ENCODE peak calls at places on chromosomes 11 and 22, in five cellular contexts. One of them, this sample, is unnamed.

GRCh38 chr22:26893034-26893710 is 235.8 kb downstream of the MIAT start:
- DNase-seq in GM23338: peak
- DNase-seq in psoas muscle: no peak
- DNase-seq in iris pigment epithelial cell: no peak
- DNase-seq in hepatic stellate cell: no peak
- DNase-seq in this sample: no peak

GRCh38 chr11:41320233-41320993 is 139.0 kb downstream of the LRRC4C start:
- DNase-seq in GM23338: no peak
- DNase-seq in psoas muscle: no peak
- DNase-seq in iris pigment epithelial cell: peak
- DNase-seq in hepatic stellate cell: no peak
- DNase-seq in this sample: no peak

GRCh38 chr11:1896468-1896867 is 4.8 kb upstream of the PRR33 start:
- DNase-seq in GM23338: no peak
- DNase-seq in psoas muscle: no peak
- DNase-seq in iris pigment epithelial cell: no peak
- DNase-seq in hepatic stellate cell: no peak
- DNase-seq in this sample: no peak

GRCh38 chr11:15505155-15505554 is 390.4 kb downstream of the INSC start:
- DNase-seq in GM23338: no peak
- DNase-seq in psoas muscle: no peak
- DNase-seq in iris pigment epithelial cell: no peak
- DNase-seq in hepatic stellate cell: no peak
- DNase-seq in this sample: no peak

GRCh38 chr22:44532466-44533025 is 34.5 kb upstream of the RTL6 start:
- DNase-seq in GM23338: no peak
- DNase-seq in psoas muscle: no peak
- DNase-seq in iris pigment epithelial cell: no peak
- DNase-seq in hepatic stellate cell: no peak
- DNase-seq in this sample: no peak

GRCh38 chr11:48122246-48122645 is 94.4 kb upstream of the OR4B1 start:
- DNase-seq in GM23338: no peak
- DNase-seq in psoas muscle: no peak
- DNase-seq in iris pigment epithelial cell: no peak
- DNase-seq in hepatic stellate cell: no peak
- DNase-seq in this sample: no peak

GRCh38 chr11:119854521-119854920 is 125.5 kb upstream of the NECTIN1 start:
- DNase-seq in GM23338: no peak
- DNase-seq in psoas muscle: no peak
- DNase-seq in iris pigment epithelial cell: no peak
- DNase-seq in hepatic stellate cell: no peak
- DNase-seq in this sample: no peak

GRCh38 chr22:38211556-38211955 is 9.8 kb downstream of the MAFF start:
- DNase-seq in GM23338: no peak
- DNase-seq in psoas muscle: no peak
- DNase-seq in iris pigment epithelial cell: no peak
- DNase-seq in hepatic stellate cell: no peak
- DNase-seq in this sample: no peak

GRCh38 chr11:606245-606644 is 9.5 kb downstream of the IRF7 start:
- DNase-seq in GM23338: no peak
- DNase-seq in psoas muscle: no peak
- DNase-seq in iris pigment epithelial cell: no peak
- DNase-seq in hepatic stellate cell: no peak
- DNase-seq in this sample: peak

GRCh38 chr11:108959874-108960273 is 295.0 kb downstream of the DDX10 start:
- DNase-seq in GM23338: no peak
- DNase-seq in psoas muscle: no peak
- DNase-seq in iris pigment epithelial cell: no peak
- DNase-seq in hepatic stellate cell: no peak
- DNase-seq in this sample: no peak

GRCh38 chr22:27224485-27225364 is 567.3 kb downstream of the MIAT start:
- DNase-seq in GM23338: no peak
- DNase-seq in psoas muscle: no peak
- DNase-seq in iris pigment epithelial cell: peak
- DNase-seq in hepatic stellate cell: peak
- DNase-seq in this sample: peak

GRCh38 chr22:44786136-44786535 is 33.8 kb downstream of the ARHGAP8 start:
- DNase-seq in GM23338: no peak
- DNase-seq in psoas muscle: no peak
- DNase-seq in iris pigment epithelial cell: no peak
- DNase-seq in hepatic stellate cell: no peak
- DNase-seq in this sample: no peak

GRCh38 chr11:23284626-23285025 is 424.4 kb upstream of the CCDC179 start:
- DNase-seq in GM23338: no peak
- DNase-seq in psoas muscle: no peak
- DNase-seq in iris pigment epithelial cell: peak
- DNase-seq in hepatic stellate cell: no peak
- DNase-seq in this sample: no peak

GRCh38 chr11:83361831-83362230 is 75.7 kb upstream of the CCDC90B start:
- DNase-seq in GM23338: no peak
- DNase-seq in psoas muscle: no peak
- DNase-seq in iris pigment epithelial cell: no peak
- DNase-seq in hepatic stellate cell: no peak
- DNase-seq in this sample: no peak

GRCh38 chr11:86579406-86579731 is 93.0 kb downstream of the ME3 start:
- DNase-seq in GM23338: no peak
- DNase-seq in psoas muscle: no peak
- DNase-seq in iris pigment epithelial cell: no peak
- DNase-seq in hepatic stellate cell: no peak
- DNase-seq in this sample: no peak

GRCh38 chr11:77147668-77148321 is 19.7 kb downstream of the MYO7A start:
- DNase-seq in GM23338: peak
- DNase-seq in psoas muscle: no peak
- DNase-seq in iris pigment epithelial cell: no peak
- DNase-seq in hepatic stellate cell: no peak
- DNase-seq in this sample: no peak

GRCh38 chr11:37141707-37142106 is 543.7 kb upstream of the RAG2 start:
- DNase-seq in GM23338: no peak
- DNase-seq in psoas muscle: no peak
- DNase-seq in iris pigment epithelial cell: no peak
- DNase-seq in hepatic stellate cell: no peak
- DNase-seq in this sample: no peak

GRCh38 chr11:4480577-4481539 is 1.6 kb upstream of the OR52K1 start:
- DNase-seq in GM23338: no peak
- DNase-seq in psoas muscle: no peak
- DNase-seq in iris pigment epithelial cell: peak
- DNase-seq in hepatic stellate cell: no peak
- DNase-seq in this sample: no peak

GRCh38 chr22:46377566-46378498 is 42.3 kb downstream of the TRMU start:
- DNase-seq in GM23338: peak
- DNase-seq in psoas muscle: no peak
- DNase-seq in iris pigment epithelial cell: peak
- DNase-seq in hepatic stellate cell: peak
- DNase-seq in this sample: no peak

GRCh38 chr22:39275814-39276443 is 31.1 kb upstream of the PDGFB start:
- DNase-seq in GM23338: no peak
- DNase-seq in psoas muscle: no peak
- DNase-seq in iris pigment epithelial cell: no peak
- DNase-seq in hepatic stellate cell: no peak
- DNase-seq in this sample: no peak

GRCh38 chr11:12674571-12674935 is 332 bp downstream of the TEAD1 start:
- DNase-seq in GM23338: peak
- DNase-seq in psoas muscle: no peak
- DNase-seq in iris pigment epithelial cell: no peak
- DNase-seq in hepatic stellate cell: peak
- DNase-seq in this sample: no peak

GRCh38 chr22:41501209-41501608 is 32.3 kb downstream of the ACO2 start:
- DNase-seq in GM23338: peak
- DNase-seq in psoas muscle: peak
- DNase-seq in iris pigment epithelial cell: no peak
- DNase-seq in hepatic stellate cell: no peak
- DNase-seq in this sample: no peak

GRCh38 chr11:10263929-10264328 is 30.1 kb downstream of the SBF2 start:
- DNase-seq in GM23338: no peak
- DNase-seq in psoas muscle: no peak
- DNase-seq in iris pigment epithelial cell: peak
- DNase-seq in hepatic stellate cell: no peak
- DNase-seq in this sample: no peak

GRCh38 chr22:44369241-44369652 is 56.5 kb upstream of the SHISAL1 start:
- DNase-seq in GM23338: peak
- DNase-seq in psoas muscle: peak
- DNase-seq in iris pigment epithelial cell: no peak
- DNase-seq in hepatic stellate cell: no peak
- DNase-seq in this sample: peak

GRCh38 chr22:40511604-40512003 is 124.9 kb downstream of the MRTFA start:
- DNase-seq in GM23338: no peak
- DNase-seq in psoas muscle: peak
- DNase-seq in iris pigment epithelial cell: no peak
- DNase-seq in hepatic stellate cell: no peak
- DNase-seq in this sample: no peak

GRCh38 chr22:40387758-40388157 is 17.4 kb downstream of the SGSM3 start:
- DNase-seq in GM23338: no peak
- DNase-seq in psoas muscle: no peak
- DNase-seq in iris pigment epithelial cell: no peak
- DNase-seq in hepatic stellate cell: no peak
- DNase-seq in this sample: no peak

GRCh38 chr11:126829716-126830115 is 170.9 kb downstream of the KIRREL3 start:
- DNase-seq in GM23338: no peak
- DNase-seq in psoas muscle: no peak
- DNase-seq in iris pigment epithelial cell: no peak
- DNase-seq in hepatic stellate cell: no peak
- DNase-seq in this sample: no peak

GRCh38 chr11:13126430-13126829 is 117.3 kb downstream of the RASSF10 start:
- DNase-seq in GM23338: no peak
- DNase-seq in psoas muscle: no peak
- DNase-seq in iris pigment epithelial cell: peak
- DNase-seq in hepatic stellate cell: no peak
- DNase-seq in this sample: no peak

GRCh38 chr22:39309881-39310714 is 9.3 kb downstream of the RPL3 start:
- DNase-seq in GM23338: no peak
- DNase-seq in psoas muscle: no peak
- DNase-seq in iris pigment epithelial cell: peak
- DNase-seq in hepatic stellate cell: no peak
- DNase-seq in this sample: no peak

GRCh38 chr11:394034-394857 is at the start of gene PKP3:
- DNase-seq in GM23338: peak
- DNase-seq in psoas muscle: no peak
- DNase-seq in iris pigment epithelial cell: peak
- DNase-seq in hepatic stellate cell: peak
- DNase-seq in this sample: no peak